ENCODE peak calls at places on chromosomes 12 and 14, in five cellular contexts. I is epithelial cell of esophagus, R is mesothelial cell of epicardium, U is AG09319, A is neural crest cell. V is an unnamed sample.

GRCh38 chr12:93760275-93760875 is 83.2 kb downstream of the CRADD start:
- DNase-seq in R (no peak), I (no peak), U (no peak), A (no peak), V (no peak)

GRCh38 chr12:25583545-25583944 is 30.5 kb upstream of the LMNTD1 start:
- DNase-seq in A (no peak), R (no peak), U (no peak), I (peak; percentile 39), V (no peak)

GRCh38 chr12:102061096-102061555 is 665 bp downstream of the WASHC3 start:
- DNase-seq in R (no peak), I (peak; percentile 54), A (no peak), U (no peak), V (peak; percentile 29)

GRCh38 chr14:104313674-104314073 is 175.3 kb downstream of the KIF26A start:
- DNase-seq in A (no peak), I (no peak), U (no peak), R (no peak), V (no peak)

GRCh38 chr12:71730936-71731335 is 23.7 kb upstream of the RAB21 start:
- DNase-seq in A (no peak), I (peak; percentile 16), R (no peak), U (no peak), V (no peak)

GRCh38 chr12:132888852-132889251 is 1.4 kb upstream of the CHFR start:
- DNase-seq in I (no peak), A (no peak), R (no peak), U (no peak), V (no peak)

GRCh38 chr12:106251636-106252035 is 3.8 kb upstream of the CKAP4 start:
- DNase-seq in U (no peak), I (no peak), R (no peak), A (no peak), V (no peak)

GRCh38 chr14:100317897-100318808 is 5.0 kb upstream of the SLC25A47 start:
- DNase-seq in U (peak; percentile 25), A (peak; percentile 69), I (peak; percentile 34), R (no peak), V (peak; percentile 68)

GRCh38 chr14:93926209-93926872 is 803 bp upstream of the FAM181A start:
- DNase-seq in R (no peak), U (no peak), I (no peak), A (peak; percentile 64), V (no peak)

GRCh38 chr14:22456986-22457594 is 131.9 kb downstream of the DAD1 start:
- DNase-seq in I (no peak), R (no peak), U (no peak), A (no peak), V (no peak)

GRCh38 chr14:53710615-53711014 is 246.0 kb downstream of the BMP4 start:
- DNase-seq in U (no peak), A (no peak), I (no peak), R (no peak), V (no peak)

GRCh38 chr12:19894803-19895202 is 455.5 kb downstream of the AEBP2 start:
- DNase-seq in U (no peak), I (no peak), A (no peak), R (no peak), V (no peak)

GRCh38 chr14:62269204-62269603 is 507.0 kb downstream of the SNAPC1 start:
- DNase-seq in A (no peak), I (peak; percentile 29), R (no peak), U (no peak), V (no peak)

GRCh38 chr12:115553622-115554021 is 723.9 kb downstream of the MED13L start:
- DNase-seq in A (no peak), I (no peak), R (no peak), U (no peak), V (no peak)

GRCh38 chr12:102182635-102183034 is 15.0 kb downstream of the PMCH start:
- DNase-seq in A (no peak), R (no peak), U (no peak), I (peak; percentile 18), V (no peak)

GRCh38 chr14:32224731-32225377 is 21.8 kb upstream of the RNU6-8 start:
- DNase-seq in I (peak; percentile 68), U (no peak), A (no peak), R (no peak), V (no peak)

GRCh38 chr14:99777956-99778355 is 15.3 kb upstream of the EML1 start:
- DNase-seq in U (no peak), A (no peak), I (no peak), R (no peak), V (no peak)

GRCh38 chr14:37591311-37591940 is 3.6 kb downstream of the FOXA1 start:
- DNase-seq in R (no peak), I (peak; percentile 70), A (no peak), U (no peak), V (no peak)

DNA sequence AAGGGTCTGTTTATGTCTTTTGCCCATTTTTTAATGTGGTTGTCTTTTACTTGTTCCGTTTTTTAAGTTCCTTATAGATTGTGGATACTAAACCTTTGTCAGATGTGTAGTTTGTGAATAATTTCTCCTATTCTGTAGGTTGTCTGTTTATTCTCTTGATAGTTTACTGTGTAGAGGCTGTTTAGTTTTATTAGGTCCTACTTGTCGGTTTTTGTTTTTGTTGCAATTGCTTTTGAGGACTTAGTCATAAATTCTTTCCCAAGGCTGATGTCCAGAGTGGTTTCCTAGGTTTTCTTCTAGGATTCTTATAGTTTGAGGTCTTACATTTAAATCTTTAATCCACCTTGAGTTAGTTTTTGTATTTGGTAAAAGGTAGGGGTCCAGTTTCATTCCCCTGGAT is 33.9 kb downstream of the SLC39A9 start:
- DNase-seq in R (no peak), A (no peak), U (no peak), I (no peak), V (no peak)
- TF ChIP-seq CTCF in R (no peak), A (no peak), U (no peak), I (no peak), V (no peak)

DNA sequence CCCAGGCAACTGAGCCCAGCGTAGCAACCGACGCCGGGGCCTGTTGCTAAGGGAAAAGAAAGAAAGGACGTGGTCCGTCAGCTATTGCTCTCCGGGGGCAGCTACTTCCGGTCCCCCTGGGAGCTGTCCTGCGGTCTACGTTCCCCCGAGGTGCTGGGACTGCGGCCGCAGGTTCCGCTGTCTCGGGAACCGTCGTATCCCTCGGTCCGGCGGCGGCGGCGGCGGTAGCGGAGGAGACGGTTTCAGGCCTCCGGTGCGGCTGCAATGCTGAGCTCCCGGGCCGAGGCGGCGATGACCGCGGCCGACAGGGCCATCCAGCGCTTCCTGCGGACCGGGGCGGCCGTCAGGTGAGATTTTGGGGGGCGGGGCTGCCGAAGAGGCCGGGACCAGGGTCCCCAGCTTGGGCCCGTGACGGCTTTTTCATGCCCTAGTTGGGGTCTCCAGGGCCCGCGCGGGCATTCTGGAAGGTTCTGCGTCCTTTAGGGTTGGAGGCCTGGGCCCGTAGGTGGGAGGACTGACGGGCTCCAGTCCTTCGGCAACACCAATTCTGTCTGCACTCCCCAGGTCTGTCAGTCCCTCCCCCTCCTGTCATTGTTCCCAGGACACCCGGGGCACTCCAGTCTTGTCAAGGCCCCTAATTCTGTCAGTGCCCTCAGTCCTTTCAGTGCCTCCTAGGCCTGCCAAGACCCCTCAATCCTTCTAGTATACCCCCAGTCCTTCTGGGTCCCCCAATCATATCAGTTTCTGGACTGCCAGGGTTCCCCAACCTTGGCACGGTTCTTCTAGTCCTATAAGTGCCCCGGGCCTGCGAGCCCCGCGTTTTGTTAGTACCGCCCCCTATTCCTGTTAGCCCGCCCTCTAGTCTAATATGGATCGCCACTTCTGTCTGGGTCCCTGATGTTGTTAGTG is at the start of gene USP30:
- DNase-seq in A (peak; percentile 90), R (peak; percentile 87), I (peak; percentile 87), U (peak; percentile 69), V (peak; percentile 83)
- TF ChIP-seq CTCF in A (no peak), R (no peak), I (no peak), U (no peak), V (no peak)

GRCh38 chr12:116667752-116668151 is 70.1 kb downstream of the SPRING1 start:
- DNase-seq in A (no peak), U (no peak), I (no peak), R (no peak), V (no peak)
- TF ChIP-seq CTCF in A (no peak), U (no peak), I (no peak), R (no peak), V (no peak)

GRCh38 chr12:57158186-57158585 is 10.8 kb upstream of the LRP1-AS start:
- DNase-seq in I (no peak), A (no peak), U (no peak), R (no peak), V (no peak)

GRCh38 chr12:57154804-57155434 is 7.5 kb upstream of the LRP1-AS start:
- DNase-seq in U (no peak), R (no peak), I (no peak), A (no peak), V (no peak)

GRCh38 chr12:57157588-57158173 is 10.3 kb upstream of the LRP1-AS start:
- DNase-seq in R (no peak), I (no peak), U (no peak), A (no peak), V (no peak)

GRCh38 chr12:57158665-57159064 is 11.2 kb upstream of the LRP1-AS start:
- DNase-seq in A (no peak), I (no peak), U (no peak), R (no peak), V (no peak)

DNA sequence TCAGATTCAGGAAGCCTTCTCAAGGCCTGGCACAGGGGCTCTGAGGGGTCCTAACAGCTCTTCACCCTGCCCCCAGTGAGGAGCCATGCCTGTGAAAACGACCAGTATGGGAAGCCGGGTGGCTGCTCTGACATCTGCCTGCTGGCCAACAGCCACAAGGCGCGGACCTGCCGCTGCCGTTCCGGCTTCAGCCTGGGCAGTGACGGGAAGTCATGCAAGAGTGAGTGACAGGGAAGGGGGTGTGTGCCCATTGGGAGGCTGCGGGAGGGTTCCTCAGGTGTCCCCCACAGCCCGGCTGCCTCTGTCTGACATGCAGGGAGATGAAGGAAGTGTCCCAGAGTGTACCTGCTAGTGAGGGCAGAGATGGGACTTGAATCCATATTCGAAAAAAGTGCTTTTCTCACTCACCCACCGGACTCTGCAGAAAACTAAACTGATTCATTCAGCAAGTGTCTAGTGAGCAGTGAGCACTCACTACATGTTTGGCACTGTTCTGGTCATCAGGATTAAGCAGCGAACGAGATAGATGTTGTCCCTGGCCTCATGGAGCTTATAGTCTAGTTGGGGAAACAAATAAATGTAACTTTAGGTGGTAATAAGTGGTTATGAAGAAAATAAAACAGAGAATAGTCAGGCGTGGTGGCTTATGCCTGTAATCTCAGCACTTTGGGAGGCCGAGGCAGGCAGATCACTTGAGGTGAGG is 9.4 kb upstream of the LRP1-AS start:
- DNase-seq in A (no peak), R (no peak), I (no peak), U (no peak), V (no peak)
- TF ChIP-seq CTCF in A (no peak), R (no peak), I (no peak), U (no peak), V (no peak)

GRCh38 chr12:131701705-131702572 is 9.0 kb upstream of the SFSWAP start:
- DNase-seq in U (no peak), I (no peak), R (no peak), A (no peak), V (no peak)
- TF ChIP-seq CTCF in U (no peak), I (no peak), R (no peak), A (no peak), V (no peak)